ENCODE peak calls at places on chromosomes 3 and 15, in six cellular contexts. C, F, B, X, H and E are unnamed samples.
A peak's percentile ranks its signal among the peaks of the same experiment; 100 is the strongest.

GRCh38 chr3:135929670-135930069 is 35.9 kb upstream of the PPP2R3A start:
- DNase-seq in X (no peak), C (no peak), B (no peak), H (no peak), F (no peak), E (no peak)

GRCh38 chr3:148379763-148380162 is 317.9 kb upstream of the AGTR1 start:
- DNase-seq in X (no peak), F (peak; percentile 4), H (no peak), C (no peak), B (peak; percentile 37), E (no peak)

GRCh38 chr15:46077220-46077619 is 442.4 kb downstream of the SQOR start:
- DNase-seq in B (no peak), X (no peak), F (no peak), H (no peak), C (no peak), E (no peak)

GRCh38 chr3:46386206-46386605 is 15.5 kb downstream of the CCR5 start:
- DNase-seq in H (peak; percentile 38), F (no peak), B (no peak), C (no peak), X (no peak), E (no peak)

GRCh38 chr15:68235022-68235421 is 5.5 kb upstream of the CLN6 start:
- DNase-seq in H (no peak), X (no peak), C (no peak), F (no peak), B (no peak), E (no peak)

GRCh38 chr3:33360136-33360825 is 79.9 kb downstream of the UBP1 start:
- DNase-seq in H (peak; percentile 37), B (no peak), X (no peak), F (no peak), C (no peak), E (no peak)

GRCh38 chr3:55650011-55650410 is 162.9 kb upstream of the WNT5A start:
- DNase-seq in H (no peak), F (no peak), C (no peak), B (no peak), X (no peak), E (no peak)

GRCh38 chr3:21390856-21391255 is 360.2 kb downstream of the ZNF385D start:
- DNase-seq in X (no peak), C (no peak), F (no peak), B (no peak), H (no peak), E (no peak)

GRCh38 chr3:43223670-43224364 is 62.5 kb upstream of the SNRK start:
- DNase-seq in X (no peak), H (no peak), C (no peak), B (no peak), F (no peak), E (no peak)

GRCh38 chr3:77319711-77320110 is 279.8 kb downstream of the ROBO2 start:
- DNase-seq in F (no peak), B (peak; percentile 16), H (no peak), X (no peak), C (no peak), E (peak; percentile 9)

GRCh38 chr15:38072507-38073277 is 138.3 kb downstream of the TMCO5A start:
- DNase-seq in F (peak; percentile 39), B (peak; percentile 27), X (peak; percentile 6), H (peak; percentile 70), C (peak; percentile 4), E (peak; percentile 31)

GRCh38 chr3:124552224-124552623 is 178.0 kb upstream of the UMPS start:
- DNase-seq in F (peak; percentile 64), X (no peak), C (no peak), H (peak; percentile 72), B (no peak), E (no peak)

GRCh38 chr3:107884719-107885460 is 205.9 kb downstream of the CD47 start:
- DNase-seq in H (peak; percentile 49), X (no peak), B (no peak), F (no peak), C (no peak), E (no peak)

GRCh38 chr3:17915341-17915740 is 172.9 kb upstream of the TBC1D5 start:
- DNase-seq in X (no peak), H (no peak), F (no peak), B (no peak), C (no peak), E (no peak)

GRCh38 chr3:45944830-45945620 is 1.8 kb downstream of the CXCR6 start:
- DNase-seq in X (no peak), C (no peak), F (no peak), B (no peak), H (no peak), E (no peak)

GRCh38 chr3:32867954-32868353 is 50.2 kb downstream of the TRIM71 start:
- DNase-seq in X (no peak), F (no peak), H (no peak), C (no peak), B (no peak), E (no peak)

GRCh38 chr3:125150525-125151436 is 61.8 kb downstream of the SLC12A8 start:
- DNase-seq in H (peak; percentile 41), B (peak; percentile 81), C (peak; percentile 41), F (peak; percentile 73), X (peak; percentile 63), E (peak; percentile 65)